ENCODE peak calls at places on chromosomes 4 and X, in four cellular contexts. V is activated T-cell treated with anti-CD3 and anti-CD28 coated beads for 48 hours; H is ACHN; S is activated gamma-delta T cell treated with anti-CD3 and anti-CD28 coated beads, Interleukin-2, amount 50 U/mL, for 16 hours. Z is an unnamed sample.
A peak's percentile ranks its signal among the peaks of the same experiment; 100 is the strongest.

GRCh38 chr4:39446842-39447573 is 11.7 kb downstream of the RPL9 start:
- DNase-seq in V (peak; percentile 31), H (no peak), S (peak; percentile 38), Z (peak; percentile 40)

GRCh38 chrX:132169554-132169953 is 41.7 kb upstream of the FRMD7 start:
- DNase-seq in V (no peak), H (no peak), S (no peak), Z (no peak)

GRCh38 chr4:149498246-149498645 is 317.4 kb downstream of the IQCM start:
- DNase-seq in V (no peak), H (no peak), S (no peak), Z (no peak)

GRCh38 chrX:102659790-102660757 is 8.8 kb downstream of the GPRASP1 start:
- DNase-seq in V (peak; percentile 65), H (peak; percentile 56), S (peak; percentile 74), Z (peak; percentile 77)

GRCh38 chr4:105106416-105106815 is 40.3 kb upstream of the TET2 start:
- DNase-seq in V (no peak), H (no peak), S (no peak), Z (no peak)

GRCh38 chr4:38654273-38654672 is 9.7 kb upstream of the KLF3 start:
- DNase-seq in V (no peak), H (no peak), S (no peak), Z (peak; percentile 79)

GRCh38 chrX:40945366-40945713 is 139.9 kb upstream of the USP9X start:
- DNase-seq in V (no peak), H (peak; percentile 71), S (no peak), Z (no peak)

GRCh38 chrX:122094611-122095010 is 1047.2 kb downstream of the GLUD2 start:
- DNase-seq in V (no peak), H (no peak), S (no peak), Z (no peak)

Z was measured in naive thymus-derived CD4-positive, alpha-beta T cell.